ENCODE peak calls at places on chromosomes 1 and 21, in four cellular contexts. H is Caco-2, A is heart left ventricle, R is tibial artery. F is an unnamed sample. For H3K4me1 and H3K27me3, the result is how much of the 10 kb centered on the place peaks cover.

GRCh38 chr1:228996286-228996685 is 261.0 kb downstream of the RHOU start:
- DNase-seq in H (no peak), R (peak), A (no peak), F (peak)

GRCh38 chr1:16120411-16120810 is 35.5 kb downstream of the EPHA2 start:
- DNase-seq in R (no peak), H (no peak), A (no peak), F (no peak)

GRCh38 chr1:91011726-91012125 is 10.1 kb downstream of the ZNF644 start:
- DNase-seq in R (no peak), H (no peak), A (no peak), F (no peak)

GRCh38 chr21:18840239-18840638 is 436.7 kb upstream of the TMPRSS15 start:
- DNase-seq in H (peak), R (no peak), A (no peak), F (no peak)

GRCh38 chr1:70190180-70190579 is 15.2 kb downstream of the LRRC40 start:
- DNase-seq in R (no peak), A (no peak), H (no peak), F (no peak)

GRCh38 chr1:222331340-222331739 is 216.6 kb downstream of the HHIPL2 start:
- DNase-seq in R (no peak), H (no peak), A (no peak), F (no peak)

GRCh38 chr1:160954158-160955104 is at the start of gene ITLN2:
- DNase-seq in H (peak), R (no peak), A (no peak), F (no peak)

GRCh38 chr1:238621405-238621804 is 730.7 kb upstream of the ZP4 start:
- DNase-seq in R (no peak), H (no peak), A (no peak), F (no peak)

GRCh38 chr1:25697426-25698220 is 81.0 kb downstream of the MAN1C1 start:
- DNase-seq in H (no peak), R (no peak), A (no peak), F (no peak)

GRCh38 chr1:40162791-40163441 is 1.7 kb downstream of the RLF start:
- DNase-seq in A (no peak), R (no peak), H (no peak), F (no peak)

GRCh38 chr1:24503870-24504523 is 1.4 kb downstream of the RCAN3 start:
- DNase-seq in R (no peak), A (no peak), H (no peak), F (no peak)

GRCh38 chr1:202237052-202237451 is 43.5 kb downstream of the LGR6 start:
- DNase-seq in R (peak), A (no peak), H (peak), F (no peak)

GRCh38 chr1:202135221-202135721 is 9.3 kb downstream of the ARL8A start:
- DNase-seq in H (peak), R (no peak), A (peak), F (peak)

GRCh38 chr1:174217787-174218574 is 58.7 kb downstream of the RABGAP1L start:
- DNase-seq in H (peak), R (no peak), A (no peak), F (no peak)

GRCh38 chr1:41281367-41281766 is 39.3 kb upstream of the SCMH1 start:
- DNase-seq in H (no peak), R (no peak), A (no peak), F (no peak)

GRCh38 chr1:203217139-203217621 is 12.3 kb downstream of the CHIT1 start:
- DNase-seq in R (no peak), A (no peak), H (peak), F (no peak)

GRCh38 chr1:161487483-161487827 is 17.8 kb upstream of the FCGR2A start:
- DNase-seq in R (peak), A (peak), H (no peak), F (peak)

GRCh38 chr1:52660807-52661206 is 27.8 kb downstream of the SHISAL2A start:
- DNase-seq in H (no peak), R (no peak), A (no peak), F (no peak)

GRCh38 chr1:76121850-76122249 is 47.3 kb downstream of the ST6GALNAC3 start:
- DNase-seq in H (no peak), A (no peak), R (no peak), F (no peak)

GRCh38 chr1:63454269-63454668 is 68.8 kb downstream of the ITGB3BP start:
- DNase-seq in H (no peak), R (no peak), A (no peak), F (no peak)

GRCh38 chr1:10107985-10108663 is 75.4 kb downstream of the UBE4B start:
- DNase-seq in A (no peak), R (no peak), H (no peak), F (no peak)

GRCh38 chr1:234542211-234542850 is 63.4 kb upstream of the TARBP1 start:
- DNase-seq in H (no peak), R (no peak), A (no peak), F (no peak)

GRCh38 chr1:54859687-54860391 is 27.2 kb downstream of the DHCR24 start:
- DNase-seq in A (no peak), H (no peak), R (no peak), F (no peak)

GRCh38 chr1:58829861-58830260 is 46.0 kb upstream of the JUN start:
- DNase-seq in A (no peak), H (no peak), R (no peak), F (no peak)

GRCh38 chr21:38351961-38352521 is 95.2 kb downstream of the KCNJ15 start:
- DNase-seq in R (no peak), H (no peak), A (no peak), F (no peak)

GRCh38 chr1:247855911-247856310 is 1.1 kb upstream of the TRIM58 start:
- DNase-seq in A (no peak), R (no peak), H (no peak), F (no peak)

GRCh38 chr1:243253211-243253926 is 1.7 kb downstream of the CEP170 start:
- DNase-seq in H (no peak), A (no peak), R (no peak), F (no peak)

GRCh38 chr1:9324246-9325096 is 31.8 kb downstream of the SPSB1 start:
- DNase-seq in R (no peak), A (no peak), H (no peak), F (peak)

GRCh38 chr1:21904725-21905520 is 32.2 kb downstream of the HSPG2 start:
- DNase-seq in H (peak), R (peak), A (no peak), F (peak)

GRCh38 chr1:54949971-54950360 is 30.5 kb upstream of the TMEM61 start:
- DNase-seq in R (no peak), H (no peak), A (no peak), F (no peak)

GRCh38 chr1:112702420-112703261 is 4.3 kb downstream of the RHOC start:
- DNase-seq in H (no peak), A (no peak), R (peak), F (no peak)

GRCh38 chr1:6317101-6317760 is 56.3 kb upstream of the GPR153 start:
- DNase-seq in H (no peak), R (no peak), A (no peak), F (no peak)

GRCh38 chr1:14599173-14599754 is 779 bp downstream of the KAZN start:
- DNase-seq in A (no peak), R (no peak), H (no peak), F (no peak)
- H3K4me1 ChIP-seq in A (under half), R (under half), H (under half), F (under half)

DNA sequence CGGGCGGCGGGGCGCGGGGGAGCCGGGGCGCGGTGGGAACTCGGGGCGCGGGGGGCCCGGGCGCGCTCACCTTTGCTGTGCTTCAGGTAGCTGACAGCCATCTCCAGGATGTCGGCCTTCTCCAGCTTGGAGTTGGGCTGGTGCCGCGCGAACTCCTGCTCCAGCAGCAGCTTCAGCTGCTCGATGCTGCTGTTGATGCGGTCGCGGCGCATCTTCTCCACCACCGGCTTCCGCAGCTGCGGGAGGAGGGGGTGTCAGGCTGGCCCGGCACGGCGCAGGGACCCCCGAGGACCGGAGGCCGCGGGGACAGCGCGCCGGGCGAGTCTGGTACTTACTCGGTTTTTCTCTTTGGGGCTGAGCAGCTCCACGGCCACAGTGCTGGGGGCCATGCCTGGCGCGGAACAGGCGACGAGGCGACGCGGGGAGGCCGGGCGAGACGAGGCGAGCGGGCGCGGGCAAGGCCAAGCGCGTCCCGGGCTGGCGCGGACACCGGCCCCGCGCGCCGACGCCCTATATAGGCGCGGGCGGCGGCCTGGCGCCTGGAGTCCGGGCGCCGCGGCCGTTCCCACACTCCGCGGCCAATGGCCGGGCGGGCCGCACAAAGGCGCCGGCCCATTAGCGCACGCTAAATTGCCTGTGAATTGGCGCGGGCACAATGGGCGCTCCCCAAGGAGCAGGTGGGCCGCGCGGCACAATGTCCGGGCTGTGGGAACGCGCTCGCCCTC is at the start of gene HES5:
- DNase-seq in A (peak), H (no peak), R (no peak), F (no peak)
- H3K27me3 ChIP-seq in A (under half), H (under half), R (under half), F (under half)

DNA sequence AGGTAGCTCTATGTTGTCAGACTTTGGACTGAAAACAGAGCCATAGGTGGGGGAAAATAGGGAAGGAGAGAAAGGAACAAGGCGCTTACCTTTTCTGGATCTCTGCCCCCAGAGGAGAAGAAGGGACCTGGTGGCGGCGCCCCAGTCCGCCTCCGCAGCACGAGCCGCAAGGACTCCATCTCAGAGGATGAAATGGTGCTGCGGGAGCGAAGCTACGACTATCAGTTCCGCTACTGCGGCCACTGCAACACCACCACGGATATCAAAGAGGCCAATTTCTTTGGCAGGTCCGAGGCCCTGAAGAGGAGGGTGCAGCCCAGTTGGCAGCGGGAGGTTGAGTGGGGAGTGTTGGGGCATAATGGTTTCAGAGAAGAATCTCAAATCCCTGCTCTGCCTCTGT is 18.5 kb upstream of the TMEM222 start:
- DNase-seq in R (no peak), A (no peak), H (no peak), F (no peak)
- H3K4me1 ChIP-seq in R (under half), A (under half), H (under half), F (under half)

DNA sequence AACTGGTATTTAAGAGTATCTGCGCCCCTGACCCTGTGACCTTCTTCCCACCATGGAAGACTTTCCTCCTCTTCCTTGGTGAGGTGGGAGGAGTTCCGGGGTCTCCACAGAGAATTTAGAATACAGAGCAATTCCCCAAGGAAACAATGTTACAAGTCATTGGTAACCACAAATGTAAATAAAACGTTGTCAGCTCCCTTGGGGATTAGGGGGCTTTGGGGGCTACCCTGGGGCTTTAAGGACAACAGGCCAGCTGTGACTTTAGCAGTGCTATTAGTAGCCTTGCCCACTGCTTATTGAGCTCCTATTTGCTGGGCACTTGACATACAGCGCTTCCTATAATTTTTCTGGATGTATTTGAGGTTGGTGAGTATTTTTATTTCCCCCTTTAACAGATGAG is 69.0 kb downstream of the IGSF21 start:
- DNase-seq in H (no peak), A (no peak), R (no peak), F (no peak)
- H3K27me3 ChIP-seq in H (under half), A (under half), R (under half), F (under half)